ENCODE peak calls at places on chromosomes 16 and 17, in six cellular contexts. One of them, this sample, is unnamed.

GRCh38 chr17:47604268-47604927 is 45.3 kb upstream of the KPNB1 start:
- DNase-seq in A549: no peak
- DNase-seq in lower lobe of right lung: no peak
- DNase-seq in MM.1S: peak; percentile 63
- DNase-seq in progenitor cell of endocrine pancreas: no peak
- DNase-seq in heart left ventricle: peak; percentile 68
- DNase-seq in this sample: no peak

GRCh38 chr16:68090109-68090508 is 4.9 kb downstream of the NFATC3 start:
- DNase-seq in MM.1S: no peak
- DNase-seq in heart left ventricle: no peak
- DNase-seq in lower lobe of right lung: no peak
- DNase-seq in progenitor cell of endocrine pancreas: no peak
- DNase-seq in A549: no peak
- DNase-seq in this sample: no peak

GRCh38 chr17:58520843-58521430 is 6.5 kb upstream of the MTMR4 start:
- DNase-seq in lower lobe of right lung: no peak
- DNase-seq in MM.1S: peak; percentile 39
- DNase-seq in heart left ventricle: no peak
- DNase-seq in A549: no peak
- DNase-seq in progenitor cell of endocrine pancreas: no peak
- DNase-seq in this sample: no peak

GRCh38 chr16:10552998-10553491 is 27.4 kb downstream of the EMP2 start:
- DNase-seq in MM.1S: peak; percentile 75
- DNase-seq in lower lobe of right lung: peak; percentile 61
- DNase-seq in progenitor cell of endocrine pancreas: no peak
- DNase-seq in A549: peak; percentile 60
- DNase-seq in heart left ventricle: peak; percentile 71
- DNase-seq in this sample: no peak

GRCh38 chr16:2904922-2905240 is 6.8 kb upstream of the FLYWCH1 start:
- DNase-seq in MM.1S: peak; percentile 12
- DNase-seq in progenitor cell of endocrine pancreas: no peak
- DNase-seq in lower lobe of right lung: peak; percentile 62
- DNase-seq in A549: no peak
- DNase-seq in heart left ventricle: peak; percentile 35
- DNase-seq in this sample: peak; percentile 55

GRCh38 chr16:12659871-12660270 is 143.8 kb downstream of the CPPED1 start:
- DNase-seq in lower lobe of right lung: no peak
- DNase-seq in heart left ventricle: no peak
- DNase-seq in progenitor cell of endocrine pancreas: no peak
- DNase-seq in MM.1S: no peak
- DNase-seq in A549: no peak
- DNase-seq in this sample: no peak

GRCh38 chr16:17359778-17360177 is 111.0 kb downstream of the XYLT1 start:
- DNase-seq in progenitor cell of endocrine pancreas: no peak
- DNase-seq in heart left ventricle: no peak
- DNase-seq in A549: no peak
- DNase-seq in MM.1S: no peak
- DNase-seq in lower lobe of right lung: no peak
- DNase-seq in this sample: no peak

GRCh38 chr16:88936008-88936912 is 40.7 kb downstream of the CBFA2T3 start:
- DNase-seq in A549: peak; percentile 37
- DNase-seq in heart left ventricle: peak; percentile 55
- DNase-seq in progenitor cell of endocrine pancreas: no peak
- DNase-seq in MM.1S: no peak
- DNase-seq in lower lobe of right lung: peak; percentile 70
- DNase-seq in this sample: peak; percentile 86

GRCh38 chr17:81666092-81666341 is 388 bp downstream of the OXLD1 start:
- DNase-seq in heart left ventricle: no peak
- DNase-seq in lower lobe of right lung: no peak
- DNase-seq in progenitor cell of endocrine pancreas: no peak
- DNase-seq in A549: no peak
- DNase-seq in MM.1S: no peak
- DNase-seq in this sample: no peak

GRCh38 chr17:20852541-20853370 is 190.1 kb downstream of the USP22 start:
- DNase-seq in progenitor cell of endocrine pancreas: no peak
- DNase-seq in lower lobe of right lung: no peak
- DNase-seq in A549: no peak
- DNase-seq in heart left ventricle: peak; percentile 21
- DNase-seq in MM.1S: peak; percentile 45
- DNase-seq in this sample: no peak

GRCh38 chr17:42163113-42163512 is 8.3 kb upstream of the RAB5C start:
- DNase-seq in heart left ventricle: no peak
- DNase-seq in lower lobe of right lung: no peak
- DNase-seq in MM.1S: no peak
- DNase-seq in A549: peak; percentile 49
- DNase-seq in progenitor cell of endocrine pancreas: no peak
- DNase-seq in this sample: no peak

GRCh38 chr17:67194134-67194533 is 50.9 kb downstream of the HELZ start:
- DNase-seq in MM.1S: no peak
- DNase-seq in A549: peak; percentile 17
- DNase-seq in progenitor cell of endocrine pancreas: no peak
- DNase-seq in lower lobe of right lung: no peak
- DNase-seq in heart left ventricle: no peak
- DNase-seq in this sample: no peak

GRCh38 chr16:65113441-65113840 is 8.4 kb downstream of the CDH11 start:
- DNase-seq in A549: no peak
- DNase-seq in lower lobe of right lung: no peak
- DNase-seq in heart left ventricle: no peak
- DNase-seq in progenitor cell of endocrine pancreas: no peak
- DNase-seq in MM.1S: no peak
- DNase-seq in this sample: no peak

GRCh38 chr16:75354170-75354569 is 79.1 kb downstream of the CFDP1 start:
- DNase-seq in A549: no peak
- DNase-seq in MM.1S: no peak
- DNase-seq in progenitor cell of endocrine pancreas: no peak
- DNase-seq in lower lobe of right lung: no peak
- DNase-seq in heart left ventricle: no peak
- DNase-seq in this sample: no peak

GRCh38 chr17:48238933-48239602 is 131.5 kb downstream of the SNX11 start:
- DNase-seq in heart left ventricle: no peak
- DNase-seq in lower lobe of right lung: no peak
- DNase-seq in A549: no peak
- DNase-seq in progenitor cell of endocrine pancreas: no peak
- DNase-seq in MM.1S: no peak
- DNase-seq in this sample: no peak

GRCh38 chr16:4081577-4082021 is 34.6 kb downstream of the ADCY9 start:
- DNase-seq in heart left ventricle: no peak
- DNase-seq in lower lobe of right lung: no peak
- DNase-seq in A549: no peak
- DNase-seq in progenitor cell of endocrine pancreas: no peak
- DNase-seq in MM.1S: no peak
- DNase-seq in this sample: no peak

GRCh38 chr17:38747385-38748328 is 479 bp downstream of the PCGF2 start:
- DNase-seq in progenitor cell of endocrine pancreas: peak; percentile 32
- DNase-seq in lower lobe of right lung: peak; percentile 63
- DNase-seq in heart left ventricle: peak; percentile 72
- DNase-seq in MM.1S: no peak
- DNase-seq in A549: no peak
- DNase-seq in this sample: peak; percentile 67

GRCh38 chr16:86215979-86216585 is 294.2 kb upstream of the FOXF1 start:
- DNase-seq in A549: no peak
- DNase-seq in heart left ventricle: no peak
- DNase-seq in MM.1S: no peak
- DNase-seq in progenitor cell of endocrine pancreas: no peak
- DNase-seq in lower lobe of right lung: no peak
- DNase-seq in this sample: no peak

GRCh38 chr17:69320908-69321238 is 6.1 kb downstream of the ABCA5 start:
- DNase-seq in MM.1S: no peak
- DNase-seq in progenitor cell of endocrine pancreas: no peak
- DNase-seq in A549: no peak
- DNase-seq in heart left ventricle: no peak
- DNase-seq in lower lobe of right lung: no peak
- DNase-seq in this sample: no peak

GRCh38 chr17:4920351-4921048 is 11.6 kb upstream of the GP1BA start:
- DNase-seq in MM.1S: no peak
- DNase-seq in heart left ventricle: no peak
- DNase-seq in A549: no peak
- DNase-seq in lower lobe of right lung: peak; percentile 84
- DNase-seq in progenitor cell of endocrine pancreas: no peak
- DNase-seq in this sample: peak; percentile 14

GRCh38 chr16:24986512-24987303 is 28.5 kb downstream of the ARHGAP17 start:
- DNase-seq in MM.1S: no peak
- DNase-seq in A549: peak; percentile 31
- DNase-seq in heart left ventricle: peak; percentile 61
- DNase-seq in lower lobe of right lung: no peak
- DNase-seq in progenitor cell of endocrine pancreas: no peak
- DNase-seq in this sample: no peak

GRCh38 chr17:62653002-62653830 is 25.7 kb downstream of the MRC2 start:
- DNase-seq in lower lobe of right lung: peak; percentile 81
- DNase-seq in MM.1S: peak; percentile 34
- DNase-seq in A549: peak; percentile 94
- DNase-seq in progenitor cell of endocrine pancreas: no peak
- DNase-seq in heart left ventricle: peak; percentile 64
- DNase-seq in this sample: peak; percentile 72

GRCh38 chr17:81480140-81480917 is 32.3 kb downstream of the ACTG1 start:
- DNase-seq in MM.1S: no peak
- DNase-seq in A549: no peak
- DNase-seq in progenitor cell of endocrine pancreas: no peak
- DNase-seq in heart left ventricle: peak; percentile 50
- DNase-seq in lower lobe of right lung: no peak
- DNase-seq in this sample: no peak

GRCh38 chr17:21252875-21253645 is at the start of gene NATD1:
- DNase-seq in A549: peak; percentile 93
- DNase-seq in MM.1S: peak; percentile 80
- DNase-seq in lower lobe of right lung: peak; percentile 93
- DNase-seq in heart left ventricle: peak; percentile 91
- DNase-seq in progenitor cell of endocrine pancreas: peak; percentile 47
- DNase-seq in this sample: peak; percentile 84

GRCh38 chr16:72530434-72530833 is 358.5 kb upstream of the PMFBP1 start:
- DNase-seq in MM.1S: peak; percentile 31
- DNase-seq in progenitor cell of endocrine pancreas: no peak
- DNase-seq in A549: no peak
- DNase-seq in lower lobe of right lung: no peak
- DNase-seq in heart left ventricle: no peak
- DNase-seq in this sample: no peak

GRCh38 chr17:31413081-31413799 is 21.8 kb downstream of the RAB11FIP4 start:
- DNase-seq in lower lobe of right lung: no peak
- DNase-seq in MM.1S: no peak
- DNase-seq in A549: no peak
- DNase-seq in progenitor cell of endocrine pancreas: no peak
- DNase-seq in heart left ventricle: no peak
- DNase-seq in this sample: no peak
- TF ChIP-seq CTCF in lower lobe of right lung: no peak
- TF ChIP-seq CTCF in MM.1S: no peak
- TF ChIP-seq CTCF in A549: no peak
- TF ChIP-seq CTCF in progenitor cell of endocrine pancreas: no peak
- TF ChIP-seq CTCF in heart left ventricle: no peak
- TF ChIP-seq CTCF in this sample: no peak

GRCh38 chr17:8555062-8555461 is 75.5 kb downstream of the MYH10 start:
- DNase-seq in lower lobe of right lung: no peak
- DNase-seq in A549: no peak
- DNase-seq in progenitor cell of endocrine pancreas: no peak
- DNase-seq in MM.1S: no peak
- DNase-seq in heart left ventricle: no peak
- DNase-seq in this sample: no peak
- TF ChIP-seq CTCF in lower lobe of right lung: no peak
- TF ChIP-seq CTCF in A549: no peak
- TF ChIP-seq CTCF in progenitor cell of endocrine pancreas: no peak
- TF ChIP-seq CTCF in MM.1S: no peak
- TF ChIP-seq CTCF in heart left ventricle: no peak
- TF ChIP-seq CTCF in this sample: no peak

GRCh38 chr17:30548189-30548588 is 71.0 kb downstream of the GOSR1 start:
- DNase-seq in A549: no peak
- DNase-seq in lower lobe of right lung: peak; percentile 28
- DNase-seq in progenitor cell of endocrine pancreas: no peak
- DNase-seq in heart left ventricle: no peak
- DNase-seq in MM.1S: no peak
- DNase-seq in this sample: no peak

GRCh38 chr17:30547778-30548177 is 70.6 kb downstream of the GOSR1 start:
- DNase-seq in heart left ventricle: no peak
- DNase-seq in progenitor cell of endocrine pancreas: no peak
- DNase-seq in A549: no peak
- DNase-seq in MM.1S: no peak
- DNase-seq in lower lobe of right lung: no peak
- DNase-seq in this sample: no peak

GRCh38 chr17:30545024-30545423 is 67.8 kb downstream of the GOSR1 start:
- DNase-seq in progenitor cell of endocrine pancreas: no peak
- DNase-seq in MM.1S: no peak
- DNase-seq in heart left ventricle: no peak
- DNase-seq in lower lobe of right lung: no peak
- DNase-seq in A549: no peak
- DNase-seq in this sample: no peak

GRCh38 chr17:30541802-30542201 is 64.6 kb downstream of the GOSR1 start:
- DNase-seq in A549: no peak
- DNase-seq in heart left ventricle: no peak
- DNase-seq in lower lobe of right lung: no peak
- DNase-seq in progenitor cell of endocrine pancreas: no peak
- DNase-seq in MM.1S: no peak
- DNase-seq in this sample: no peak

GRCh38 chr17:30543456-30543855 is 66.2 kb downstream of the GOSR1 start:
- DNase-seq in progenitor cell of endocrine pancreas: no peak
- DNase-seq in lower lobe of right lung: no peak
- DNase-seq in A549: no peak
- DNase-seq in heart left ventricle: no peak
- DNase-seq in MM.1S: no peak
- DNase-seq in this sample: no peak
- TF ChIP-seq CTCF in progenitor cell of endocrine pancreas: no peak
- TF ChIP-seq CTCF in lower lobe of right lung: no peak
- TF ChIP-seq CTCF in A549: no peak
- TF ChIP-seq CTCF in heart left ventricle: no peak
- TF ChIP-seq CTCF in MM.1S: no peak
- TF ChIP-seq CTCF in this sample: no peak

GRCh38 chr16:80988756-80989155 is 17.9 kb downstream of the CMC2 start:
- DNase-seq in MM.1S: no peak
- DNase-seq in progenitor cell of endocrine pancreas: no peak
- DNase-seq in lower lobe of right lung: no peak
- DNase-seq in heart left ventricle: no peak
- DNase-seq in A549: no peak
- DNase-seq in this sample: no peak
- TF ChIP-seq CTCF in MM.1S: no peak
- TF ChIP-seq CTCF in progenitor cell of endocrine pancreas: no peak
- TF ChIP-seq CTCF in lower lobe of right lung: no peak
- TF ChIP-seq CTCF in heart left ventricle: no peak
- TF ChIP-seq CTCF in A549: no peak
- TF ChIP-seq CTCF in this sample: no peak

DNA sequence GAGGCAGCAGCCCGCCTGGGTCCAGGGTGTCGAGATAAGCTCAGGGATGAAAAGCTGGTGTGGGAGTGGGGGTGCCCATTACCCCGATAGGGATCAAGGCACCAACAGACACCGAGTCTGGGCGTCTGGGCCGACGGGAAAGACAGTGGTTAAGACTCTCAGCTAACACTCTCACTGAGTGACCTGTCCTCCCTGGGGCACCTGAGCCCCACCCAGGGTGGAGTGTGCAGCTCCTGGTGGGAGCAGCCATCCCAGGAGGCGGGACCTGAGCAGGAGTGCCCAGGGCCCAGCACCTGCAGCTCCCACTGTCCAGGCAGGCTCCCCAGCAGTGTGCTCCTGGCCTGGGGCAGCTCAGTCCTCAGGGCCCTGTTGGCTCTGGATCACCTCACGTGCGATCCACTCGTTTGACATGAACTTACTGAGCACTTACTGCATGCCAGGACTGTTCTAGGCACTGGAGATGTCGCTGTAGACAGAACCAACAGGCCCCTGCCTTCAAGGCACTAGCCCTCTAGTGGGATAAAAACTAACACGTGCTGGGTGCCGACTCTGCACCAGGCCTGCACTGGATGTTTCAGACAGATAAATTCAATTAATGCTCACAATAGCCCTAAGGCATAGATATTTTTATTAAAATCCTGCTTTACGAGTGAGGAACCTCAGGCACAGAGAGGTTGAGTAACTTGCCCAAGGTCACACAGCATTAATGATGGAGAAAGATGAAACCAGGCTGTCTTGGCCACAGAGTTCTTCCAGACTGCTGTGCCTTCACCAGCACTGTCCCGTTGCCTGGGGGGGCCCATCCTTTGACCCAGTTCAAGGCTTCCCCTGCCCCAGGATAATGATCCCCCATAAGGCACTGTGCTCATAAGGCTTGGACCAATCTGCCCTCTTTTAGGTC is 1.9 kb downstream of the EVPLL start:
- DNase-seq in progenitor cell of endocrine pancreas: no peak
- DNase-seq in heart left ventricle: no peak
- DNase-seq in A549: no peak
- DNase-seq in MM.1S: no peak
- DNase-seq in lower lobe of right lung: no peak
- DNase-seq in this sample: peak; percentile 29
- TF ChIP-seq CTCF in progenitor cell of endocrine pancreas: no peak
- TF ChIP-seq CTCF in heart left ventricle: no peak
- TF ChIP-seq CTCF in A549: no peak
- TF ChIP-seq CTCF in MM.1S: no peak
- TF ChIP-seq CTCF in lower lobe of right lung: no peak
- TF ChIP-seq CTCF in this sample: no peak